ENCODE peak calls at places on chromosomes 4 and X, in four cellular contexts. E is type B pancreatic cell, J is coronary artery, S is glutamatergic neuron. M is an unnamed sample.

GRCh38 chr4:119615068-119615744 is 13.4 kb downstream of the PDE5A start:
- DNase-seq in E (no peak), J (no peak), S (no peak), M (no peak)

GRCh38 chrX:80207327-80207726 is 192.8 kb downstream of the TBX22 start:
- DNase-seq in E (no peak), J (no peak), S (no peak), M (no peak)

GRCh38 chrX:72545990-72546389 is 26.7 kb downstream of the HDAC8 start:
- DNase-seq in E (no peak), J (no peak), S (no peak), M (no peak)

GRCh38 chr4:17698116-17698515 is 83.3 kb downstream of the FAM184B start:
- DNase-seq in E (no peak), J (no peak), S (no peak), M (no peak)

GRCh38 chr4:123159479-123159878 is 237.1 kb upstream of the NUDT6 start:
- DNase-seq in E (no peak), J (no peak), S (no peak), M (no peak)

GRCh38 chr4:182492456-182492855 is 249.3 kb downstream of the TENM3 start:
- DNase-seq in E (no peak), J (no peak), S (no peak), M (peak)

GRCh38 chrX:154327026-154327820 is 31.6 kb downstream of the TKTL1 start:
- DNase-seq in E (no peak), J (no peak), S (no peak), M (peak)

GRCh38 chr4:103105558-103106356 is 6.1 kb upstream of the BDH2 start:
- DNase-seq in E (no peak), J (no peak), S (no peak), M (no peak)

GRCh38 chr4:169621754-169622481 is 1.5 kb downstream of the CLCN3 start:
- DNase-seq in E (no peak), J (no peak), S (no peak), M (no peak)

GRCh38 chrX:45735571-45735970 is 534.9 kb upstream of the DIPK2B start:
- DNase-seq in E (no peak), J (no peak), S (no peak), M (no peak)

GRCh38 chrX:44949125-44949524 is 76.1 kb downstream of the KDM6A start:
- DNase-seq in E (no peak), J (no peak), S (no peak), M (no peak)

GRCh38 chrX:69236641-69237040 is 71.4 kb upstream of the PJA1 start:
- DNase-seq in E (no peak), J (no peak), S (no peak), M (no peak)

GRCh38 chrX:115892056-115892708 is 278.4 kb upstream of the AGTR2 start:
- DNase-seq in E (peak), J (no peak), S (no peak), M (no peak)

GRCh38 chr4:136036744-136037143 is 1495.5 kb downstream of the PCDH18 start:
- DNase-seq in E (no peak), J (no peak), S (no peak), M (no peak)

GRCh38 chr4:14264437-14264836 is 636.9 kb upstream of the BOD1L1 start:
- DNase-seq in E (no peak), J (no peak), S (no peak), M (no peak)

GRCh38 chrX:7378406-7378805 is 230.5 kb upstream of the PUDP start:
- DNase-seq in E (no peak), J (no peak), S (no peak), M (no peak)

GRCh38 chr4:83251074-83251835 is 33.3 kb downstream of the COQ2 start:
- DNase-seq in E (no peak), J (no peak), S (no peak), M (no peak)

GRCh38 chr4:165971941-165972340 is 98.9 kb downstream of the TLL1 start:
- DNase-seq in E (no peak), J (no peak), S (no peak), M (no peak)

GRCh38 chr4:129862461-129862860 is 766.5 kb downstream of the C4orf33 start:
- DNase-seq in E (no peak), J (no peak), S (no peak), M (no peak)

GRCh38 chr4:58935336-58935735 is 1825.2 kb upstream of the IGFBP7 start:
- DNase-seq in E (no peak), J (no peak), S (no peak), M (no peak)

GRCh38 chr4:19304028-19304427 is 947.7 kb upstream of the SLIT2 start:
- DNase-seq in E (no peak), J (no peak), S (no peak), M (no peak)

GRCh38 chr4:19309365-19309764 is 942.3 kb upstream of the SLIT2 start:
- DNase-seq in E (no peak), J (no peak), S (no peak), M (peak)
- TF ChIP-seq CTCF in E (no peak), J (no peak), S (no peak), M (peak)

GRCh38 chr4:98728433-98728832 is 70.0 kb upstream of the TSPAN5 start:
- DNase-seq in E (no peak), J (no peak), S (no peak), M (peak)
- TF ChIP-seq CTCF in E (no peak), J (no peak), S (no peak), M (peak)

GRCh38 chrX:120365320-120365719 is 3.4 kb downstream of the ATP1B4 start:
- DNase-seq in E (no peak), J (no peak), S (peak), M (no peak)
- TF ChIP-seq CTCF in E (peak), J (no peak), S (peak), M (peak)

GRCh38 chrX:17361620-17362019 is 13.4 kb upstream of the NHS start:
- DNase-seq in E (no peak), J (no peak), S (peak), M (no peak)
- TF ChIP-seq CTCF in E (peak), J (no peak), S (peak), M (no peak)

M was measured in AG09309.